ENCODE peak calls at places on chromosomes 4 and X, in nine cellular contexts. B is A549; K is stimulated activated CD4-positive, alpha-beta T cell treated with anti-CD3 and anti-CD28 coated beads, Interleukin-15, amount 100 ng/mL, for 1 hour; A is anterior cingulate cortex; T is GM13976; O is EH; R is lower lobe of right lung; L is left lung; Q is CD4-positive, alpha-beta T cell. M is an unnamed sample.

GRCh38 chr4:185106353-185106752 is 36.7 kb upstream of the SLC25A4 start:
- DNase-seq in B (no peak), K (no peak), A (no peak), T (no peak), O (no peak), R (no peak), L (no peak), Q (no peak), M (no peak)

GRCh38 chrX:2500681-2501151 is at the start of the genes DHRSX and ZBED1:
- DNase-seq in B (peak), K (peak), A (no peak), T (peak), O (peak), R (peak), L (peak), Q (peak), M (no peak)

GRCh38 chr4:66279084-66279483 is 608.8 kb upstream of the EPHA5 start:
- DNase-seq in B (no peak), K (no peak), A (no peak), T (no peak), O (no peak), R (no peak), L (no peak), Q (no peak), M (no peak)

GRCh38 chr4:177901786-177902185 is 459.5 kb upstream of the AGA start:
- DNase-seq in B (no peak), K (no peak), A (no peak), T (no peak), O (no peak), R (no peak), L (no peak), Q (no peak), M (no peak)

GRCh38 chrX:14948701-14949100 is 75.5 kb downstream of the MOSPD2 start:
- DNase-seq in B (peak), K (no peak), A (no peak), T (no peak), O (peak), R (no peak), L (no peak), Q (no peak), M (no peak)

GRCh38 chr4:121771869-121772268 is 6.9 kb upstream of the SMIM43 start:
- DNase-seq in B (no peak), K (no peak), A (no peak), T (no peak), O (no peak), R (no peak), L (no peak), Q (no peak), M (no peak)

GRCh38 chr4:151606061-151606460 is 154.7 kb downstream of the GATB start:
- DNase-seq in B (no peak), K (no peak), A (no peak), T (no peak), O (no peak), R (no peak), L (no peak), Q (no peak), M (no peak)

GRCh38 chrX:68841251-68842049 is 12.6 kb downstream of the EFNB1 start:
- DNase-seq in B (no peak), K (no peak), A (no peak), T (no peak), O (no peak), R (peak), L (no peak), Q (no peak), M (no peak)

GRCh38 chr4:125198916-125199315 is 115.8 kb upstream of the FAT4 start:
- DNase-seq in B (no peak), K (no peak), A (no peak), T (no peak), O (peak), R (no peak), L (no peak), Q (no peak), M (no peak)

GRCh38 chr4:31290836-31291235 is 570.7 kb downstream of the PCDH7 start:
- DNase-seq in B (no peak), K (no peak), A (no peak), T (no peak), O (no peak), R (no peak), L (no peak), Q (no peak), M (no peak)

GRCh38 chr4:155751569-155751968 is 7.3 kb upstream of the GUCY1B1 start:
- DNase-seq in B (no peak), K (no peak), A (no peak), T (no peak), O (no peak), R (no peak), L (no peak), Q (no peak), M (no peak)

GRCh38 chr4:147732516-147733193 is 767 bp downstream of the ARHGAP10 start:
- DNase-seq in B (no peak), K (no peak), A (no peak), T (peak), O (peak), R (peak), L (peak), Q (no peak), M (peak)

GRCh38 chrX:110204986-110205385 is 112.9 kb downstream of the AMMECR1 start:
- DNase-seq in B (no peak), K (no peak), A (no peak), T (no peak), O (peak), R (no peak), L (no peak), Q (no peak), M (no peak)

GRCh38 chrX:115949900-115950822 is 220.4 kb upstream of the AGTR2 start:
- DNase-seq in B (no peak), K (no peak), A (peak), T (peak), O (no peak), R (no peak), L (no peak), Q (no peak), M (peak)

GRCh38 chr4:137609693-137610450 is 77.6 kb upstream of the PCDH18 start:
- DNase-seq in B (no peak), K (no peak), A (no peak), T (no peak), O (peak), R (no peak), L (no peak), Q (no peak), M (no peak)

GRCh38 chrX:12771445-12772069 is 19.7 kb upstream of the PRPS2 start:
- DNase-seq in B (peak), K (peak), A (peak), T (peak), O (peak), R (peak), L (peak), Q (peak), M (no peak)

GRCh38 chrX:7730071-7730470 is 112.9 kb upstream of the VCX start:
- DNase-seq in B (no peak), K (no peak), A (no peak), T (no peak), O (no peak), R (no peak), L (no peak), Q (no peak), M (no peak)

GRCh38 chr4:137755033-137755471 is 222.8 kb upstream of the PCDH18 start:
- DNase-seq in B (peak), K (no peak), A (no peak), T (no peak), O (peak), R (no peak), L (no peak), Q (no peak), M (no peak)

M was measured in NCI-H510A.